ENCODE peak calls at places on chromosome 12, in seven cellular contexts. S is keratinocyte, W is dorsolateral prefrontal cortex, D is brain microvascular endothelial cell, C is Panc1, Q is heart left ventricle, E is spleen. H is an unnamed sample.

GRCh38 chr12:98578821-98579220 is 14.7 kb upstream of the SLC25A3 start:
- DNase-seq in S (no peak), W (no peak), C (no peak), E (no peak), Q (no peak), D (peak; percentile 56), H (no peak)

GRCh38 chr12:188910-189621 is 24.9 kb downstream of the SLC6A12 start:
- DNase-seq in D (peak; percentile 24), C (no peak), W (no peak), S (no peak), E (peak; percentile 78), Q (peak; percentile 83), H (no peak)

GRCh38 chr12:103596981-103597380 is 9.9 kb downstream of the STAB2 start:
- DNase-seq in E (no peak), Q (no peak), D (no peak), C (no peak), S (no peak), W (no peak), H (no peak)

GRCh38 chr12:45789025-45789424 is 59.5 kb downstream of the ARID2 start:
- DNase-seq in Q (no peak), C (no peak), E (no peak), W (no peak), D (peak; percentile 54), S (no peak), H (no peak)

GRCh38 chr12:52252728-52253328 is 19.8 kb downstream of the KRT7 start:
- DNase-seq in E (peak; percentile 52), S (no peak), W (no peak), C (no peak), D (no peak), Q (no peak), H (no peak)

GRCh38 chr12:52183544-52183910 is 8.3 kb downstream of the KRT80 start:
- DNase-seq in E (no peak), Q (no peak), W (no peak), S (no peak), D (no peak), C (no peak), H (no peak)

GRCh38 chr12:4762773-4763172 is 42.6 kb downstream of the GALNT8 start:
- DNase-seq in E (no peak), Q (no peak), S (no peak), C (no peak), D (no peak), W (no peak), H (no peak)

GRCh38 chr12:124852329-124852831 is 11.3 kb downstream of the SCARB1 start:
- DNase-seq in S (no peak), E (peak; percentile 88), W (no peak), C (no peak), Q (peak; percentile 85), D (no peak), H (no peak)

GRCh38 chr12:81005635-81006034 is 67.9 kb upstream of the LIN7A start:
- DNase-seq in Q (no peak), S (no peak), D (no peak), E (no peak), W (no peak), C (no peak), H (no peak)

GRCh38 chr12:19440019-19440858 is 947 bp downstream of the AEBP2 start:
- DNase-seq in C (no peak), D (peak; percentile 38), S (no peak), E (peak; percentile 93), W (no peak), Q (peak; percentile 75), H (no peak)

GRCh38 chr12:93705237-93705636 is 28.1 kb downstream of the CRADD start:
- DNase-seq in E (no peak), S (no peak), D (no peak), Q (no peak), C (no peak), W (no peak), H (no peak)

GRCh38 chr12:93706387-93706786 is 29.2 kb downstream of the CRADD start:
- DNase-seq in C (no peak), D (peak; percentile 7), Q (no peak), S (no peak), E (no peak), W (no peak), H (no peak)

GRCh38 chr12:93704122-93704521 is 26.9 kb downstream of the CRADD start:
- DNase-seq in Q (no peak), C (no peak), D (no peak), S (no peak), W (no peak), E (no peak), H (no peak)

GRCh38 chr12:93702707-93703305 is 25.6 kb downstream of the CRADD start:
- DNase-seq in Q (no peak), C (no peak), E (no peak), S (no peak), D (no peak), W (no peak), H (peak; percentile 19)

GRCh38 chr12:93704625-93705024 is 27.4 kb downstream of the CRADD start:
- DNase-seq in D (no peak), C (no peak), W (no peak), E (no peak), S (no peak), Q (no peak), H (no peak)
- TF ChIP-seq CTCF in D (no peak), C (no peak), W (no peak), E (no peak), S (no peak), Q (no peak), H (no peak)

GRCh38 chr12:122888232-122888752 is 7.6 kb downstream of the VPS37B start:
- DNase-seq in E (no peak), Q (no peak), S (peak; percentile 82), D (peak; percentile 59), W (no peak), C (peak; percentile 64), H (peak; percentile 55)

GRCh38 chr12:122887817-122888212 is 8.1 kb downstream of the VPS37B start:
- DNase-seq in W (no peak), S (no peak), E (no peak), D (no peak), C (no peak), Q (no peak), H (no peak)

GRCh38 chr12:122886161-122886560 is 9.8 kb downstream of the VPS37B start:
- DNase-seq in D (no peak), S (no peak), C (no peak), E (no peak), W (no peak), Q (no peak), H (no peak)

GRCh38 chr12:122884860-122885259 is 11.1 kb downstream of the VPS37B start:
- DNase-seq in C (no peak), W (no peak), S (no peak), D (no peak), Q (no peak), E (no peak), H (no peak)

DNA sequence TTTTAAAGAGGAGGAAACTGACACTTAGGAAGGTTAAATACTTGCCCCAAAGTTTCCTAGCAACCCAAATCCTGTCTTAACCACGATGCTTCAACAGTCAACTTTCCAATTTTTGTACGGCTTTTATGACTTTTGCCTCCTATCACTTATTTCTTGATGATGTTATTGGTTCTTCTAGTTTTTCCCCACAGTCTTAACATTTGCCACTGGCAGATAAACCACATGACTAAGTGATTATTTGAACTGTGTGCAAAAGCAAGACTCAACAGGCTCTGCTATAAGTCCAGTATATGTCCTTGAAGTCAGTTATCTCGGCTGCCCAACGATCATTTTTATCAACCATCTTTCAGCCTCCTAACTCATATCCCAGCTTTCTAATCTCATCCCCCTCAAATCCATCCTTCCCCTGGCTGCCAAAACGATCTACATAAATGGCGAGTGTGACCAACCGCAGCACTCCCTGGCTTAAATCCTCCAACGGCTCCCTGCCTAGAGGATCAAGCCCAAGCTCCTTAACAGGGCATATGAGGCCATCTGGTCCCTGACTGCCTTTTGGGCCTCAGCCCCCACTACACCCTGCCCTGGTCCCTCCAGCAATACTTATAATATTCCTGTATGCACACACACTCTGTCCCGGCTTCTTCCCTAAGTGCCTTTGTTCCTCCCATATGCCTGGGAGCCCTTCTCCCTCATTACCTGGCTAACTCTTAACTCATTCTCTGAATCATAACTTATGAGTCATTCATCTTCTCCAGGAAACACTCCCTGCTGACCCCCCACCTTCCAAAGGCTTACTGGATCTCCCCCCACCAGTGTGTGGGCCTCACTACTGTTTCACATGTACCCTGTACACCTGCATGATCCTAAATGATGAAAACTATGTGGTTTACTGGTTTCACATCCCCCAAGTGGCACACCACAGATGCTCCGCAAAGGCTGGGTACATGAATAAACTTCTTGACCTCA is 8.8 kb downstream of the VPS37B start:
- DNase-seq in D (no peak), Q (no peak), C (peak; percentile 83), W (no peak), E (no peak), S (no peak), H (peak; percentile 50)
- H3K4me3 ChIP-seq in D (no peak overlapping the region), Q (no peak overlapping the region), C (peak overlapping the region; percentile 57), W (no peak overlapping the region), E (peak overlapping the region; percentile 65), S (peak overlapping the region; percentile 59), H (no peak overlapping the region)

GRCh38 chr12:48063530-48063929 is 42.3 kb downstream of the SENP1 start:
- DNase-seq in D (no peak), W (no peak), Q (no peak), E (no peak), C (no peak), S (no peak), H (no peak)

GRCh38 chr12:48060474-48060873 is 45.4 kb downstream of the SENP1 start:
- DNase-seq in D (no peak), Q (no peak), C (no peak), W (no peak), S (no peak), E (no peak), H (no peak)

GRCh38 chr12:48058771-48059170 is 47.1 kb downstream of the SENP1 start:
- DNase-seq in S (no peak), E (no peak), C (no peak), Q (no peak), D (no peak), W (no peak), H (no peak)

GRCh38 chr12:48067250-48067938 is 38.5 kb downstream of the SENP1 start:
- DNase-seq in C (no peak), D (no peak), Q (no peak), W (no peak), S (no peak), E (no peak), H (no peak)

GRCh38 chr12:48061943-48062719 is 43.7 kb downstream of the SENP1 start:
- DNase-seq in W (no peak), Q (no peak), D (no peak), C (no peak), S (no peak), E (no peak), H (no peak)
- TF ChIP-seq CTCF in W (no peak), Q (peak; percentile 10), D (no peak), C (no peak), S (no peak), E (no peak), H (peak; percentile 22)

GRCh38 chr12:123065666-123066457 is 85.0 kb downstream of the PITPNM2 start:
- DNase-seq in Q (peak; percentile 51), W (no peak), S (no peak), E (no peak), D (no peak), C (no peak), H (no peak)

GRCh38 chr12:123067654-123068053 is 83.2 kb downstream of the PITPNM2 start:
- DNase-seq in C (no peak), W (no peak), D (no peak), E (no peak), S (no peak), Q (peak; percentile 61), H (no peak)

GRCh38 chr12:123071401-123072304 is 79.2 kb downstream of the PITPNM2 start:
- DNase-seq in D (no peak), C (no peak), Q (peak; percentile 68), E (no peak), S (no peak), W (no peak), H (no peak)

GRCh38 chr12:123070267-123071081 is 80.4 kb downstream of the PITPNM2 start:
- DNase-seq in W (no peak), Q (peak; percentile 54), C (no peak), S (no peak), E (no peak), D (no peak), H (no peak)

GRCh38 chr12:123069436-123070266 is 81.2 kb downstream of the PITPNM2 start:
- DNase-seq in D (no peak), S (no peak), Q (peak; percentile 57), C (no peak), W (no peak), E (no peak), H (no peak)
- H3K4me3 ChIP-seq in D (no peak overlapping the region), S (no peak overlapping the region), Q (no peak overlapping the region), C (no peak overlapping the region), W (no peak overlapping the region), E (no peak overlapping the region), H (no peak overlapping the region)